ENCODE peak calls at places on chromosomes 4 and X, in four cellular contexts. Z is WERI-Rb-1, X is endothelial cell of umbilical vein, C is right lobe of liver. P is an unnamed sample.

GRCh38 chrX:31929366-31929765 is 857.5 kb upstream of the FTHL17 start:
- DNase-seq in Z (no peak), X (no peak), C (no peak), P (no peak)

GRCh38 chr4:83320548-83320947 is 14.1 kb downstream of the HPSE start:
- DNase-seq in Z (no peak), X (peak; percentile 91), C (peak; percentile 64), P (no peak)

GRCh38 chr4:184994010-184994622 is 24.2 kb upstream of the HELT start:
- DNase-seq in Z (no peak), X (no peak), C (peak; percentile 37), P (no peak)

GRCh38 chr4:60482921-60483351 is 717.2 kb upstream of the ADGRL3 start:
- DNase-seq in Z (peak; percentile 69), X (no peak), C (no peak), P (no peak)

GRCh38 chr4:2977116-2978097 is 14.0 kb downstream of the GRK4 start:
- DNase-seq in Z (no peak), X (no peak), C (no peak), P (no peak)

GRCh38 chr4:164012396-164013027 is 518.0 kb downstream of the TMA16 start:
- DNase-seq in Z (peak; percentile 77), X (no peak), C (no peak), P (peak; percentile 24)

GRCh38 chr4:88230953-88231835 is 53.2 kb downstream of the PPM1K start:
- DNase-seq in Z (no peak), X (peak; percentile 79), C (no peak), P (peak; percentile 34)

GRCh38 chrX:43655961-43656494 is at the start of gene MAOA:
- DNase-seq in Z (peak; percentile 56), X (peak; percentile 59), C (peak; percentile 94), P (no peak)

GRCh38 chr4:125736057-125736456 is 421.3 kb downstream of the FAT4 start:
- DNase-seq in Z (no peak), X (peak; percentile 62), C (no peak), P (no peak)

GRCh38 chr4:8200302-8200975 is 1.3 kb downstream of the SH3TC1 start:
- DNase-seq in Z (no peak), X (peak; percentile 62), C (peak; percentile 64), P (peak; percentile 70)

GRCh38 chr4:141126769-141127168 is 6.5 kb downstream of the RNF150 start:
- DNase-seq in Z (no peak), X (no peak), C (no peak), P (no peak)

GRCh38 chr4:133146574-133147198 is 2.4 kb upstream of the PCDH10 start:
- DNase-seq in Z (peak; percentile 64), X (peak; percentile 88), C (no peak), P (peak; percentile 56)

DNA sequence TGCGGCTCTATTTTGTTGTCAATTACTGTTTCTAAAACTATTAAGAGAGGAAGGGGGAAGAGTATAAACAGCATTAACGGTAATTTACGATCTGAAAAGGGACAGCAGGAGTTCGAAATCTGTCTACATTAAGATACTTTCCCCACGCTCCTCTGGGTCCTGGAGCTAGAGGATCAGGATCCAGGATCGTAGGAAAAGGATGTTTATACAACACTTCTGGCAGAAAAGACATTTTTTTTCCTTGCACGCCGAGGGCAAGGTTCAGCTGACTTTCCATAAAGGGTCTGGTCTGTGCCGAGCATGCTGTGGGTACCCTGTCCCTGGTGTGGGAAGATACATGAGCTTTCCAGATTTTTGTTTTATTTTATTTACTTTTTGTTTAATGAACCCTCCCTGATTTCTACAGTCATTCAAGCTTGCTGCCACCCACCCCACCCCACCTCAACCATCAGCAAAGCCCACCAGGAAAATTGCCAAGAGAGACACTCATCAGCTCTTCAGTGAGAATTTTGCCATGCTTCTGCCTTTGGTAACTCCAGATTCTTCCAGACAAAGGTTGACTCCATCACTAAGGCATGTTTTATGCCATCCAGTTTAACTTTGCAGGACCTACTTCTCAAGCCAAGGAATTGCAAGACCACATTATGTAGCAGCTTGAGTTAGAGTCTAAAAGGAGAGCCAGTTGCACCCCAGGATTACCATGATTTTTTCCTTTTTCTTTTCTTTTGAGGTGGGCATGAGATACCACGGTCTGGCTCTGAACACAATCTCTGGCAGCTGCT is 188.1 kb downstream of the QDPR start:
- DNase-seq in Z (no peak), X (peak; percentile 76), C (no peak), P (no peak)
- H3K9me3 ChIP-seq in Z (no peaks in the 10 kb centered on the region), X (no peaks in the 10 kb centered on the region), C (no peaks in the 10 kb centered on the region), P (no peaks in the 10 kb centered on the region)

DNA sequence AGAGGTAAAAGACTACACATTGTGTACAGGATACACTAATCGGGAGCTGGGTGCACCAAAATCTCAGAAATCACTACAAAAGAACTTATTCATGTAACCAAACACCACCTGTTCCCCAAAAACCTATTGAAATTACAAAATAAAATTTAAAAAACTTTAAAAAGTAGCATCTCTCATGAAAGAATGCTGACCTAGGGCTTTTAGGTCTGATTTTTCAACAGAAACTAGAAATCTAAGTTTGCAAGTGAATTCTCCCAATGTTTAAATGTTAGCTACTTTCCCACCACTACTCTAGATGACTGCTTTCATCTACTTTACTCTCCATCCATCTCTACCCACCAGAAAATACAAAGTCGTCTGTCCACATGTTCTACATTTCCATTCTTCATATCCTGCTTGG is 1447.7 kb downstream of the RPA4 start:
- DNase-seq in Z (no peak), X (no peak), C (no peak), P (no peak)
- H3K36me3 ChIP-seq in Z (no peaks in the 10 kb centered on the region), X (no peaks in the 10 kb centered on the region), C (no peaks in the 10 kb centered on the region), P (no peaks in the 10 kb centered on the region)

GRCh38 chr4:150391052-150391451 is 190.9 kb upstream of the MAB21L2 start:
- DNase-seq in Z (no peak), X (no peak), C (no peak), P (no peak)

GRCh38 chr4:150394046-150394445 is 187.9 kb upstream of the MAB21L2 start:
- DNase-seq in Z (no peak), X (no peak), C (no peak), P (no peak)

GRCh38 chr4:150390531-150390910 is 191.4 kb upstream of the MAB21L2 start:
- DNase-seq in Z (no peak), X (no peak), C (no peak), P (no peak)

GRCh38 chr4:150401083-150401687 is 180.8 kb upstream of the MAB21L2 start:
- DNase-seq in Z (no peak), X (no peak), C (no peak), P (no peak)

GRCh38 chr4:150395872-150396271 is 186.1 kb upstream of the MAB21L2 start:
- DNase-seq in Z (no peak), X (no peak), C (no peak), P (no peak)
- H3K9me3 ChIP-seq in Z (no peaks in the 10 kb centered on the region), X (no peaks in the 10 kb centered on the region), C (no peaks in the 10 kb centered on the region), P (no peaks in the 10 kb centered on the region)

DNA sequence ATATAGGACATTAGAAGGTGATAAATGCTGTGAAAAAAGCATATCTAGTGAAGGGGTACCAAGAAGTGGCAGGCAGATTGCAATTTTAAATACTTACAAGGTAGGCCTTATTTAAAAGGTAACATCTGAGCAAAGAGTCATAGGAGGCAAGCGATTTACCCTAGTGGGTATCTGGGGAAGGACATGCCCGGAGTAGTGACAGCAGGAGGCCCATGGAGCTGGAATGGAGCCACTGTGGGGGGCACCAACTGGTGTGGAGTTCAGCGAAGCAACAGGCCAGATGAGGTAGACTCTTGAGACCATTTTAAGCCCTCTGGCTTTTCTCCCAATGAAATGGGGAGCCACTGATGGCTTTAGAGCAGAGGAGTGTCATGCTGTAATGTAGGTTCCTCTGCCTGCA is 37.3 kb downstream of the SEC24D start:
- DNase-seq in Z (no peak), X (no peak), C (no peak), P (no peak)
- H3K36me3 ChIP-seq in Z (peaks cover 29% of the 10 kb centered on the region), X (peaks cover 23% of the 10 kb centered on the region), C (peaks cover 22% of the 10 kb centered on the region), P (peaks cover 13% of the 10 kb centered on the region)

GRCh38 chr4:288891-289290 is 16.4 kb downstream of the ZNF732 start:
- DNase-seq in Z (no peak), X (no peak), C (no peak), P (peak; percentile 20)
- H3K9me3 ChIP-seq in Z (peaks cover 13% of the 10 kb centered on the region), X (no peaks in the 10 kb centered on the region), C (no peaks in the 10 kb centered on the region), P (no peaks in the 10 kb centered on the region)

DNA sequence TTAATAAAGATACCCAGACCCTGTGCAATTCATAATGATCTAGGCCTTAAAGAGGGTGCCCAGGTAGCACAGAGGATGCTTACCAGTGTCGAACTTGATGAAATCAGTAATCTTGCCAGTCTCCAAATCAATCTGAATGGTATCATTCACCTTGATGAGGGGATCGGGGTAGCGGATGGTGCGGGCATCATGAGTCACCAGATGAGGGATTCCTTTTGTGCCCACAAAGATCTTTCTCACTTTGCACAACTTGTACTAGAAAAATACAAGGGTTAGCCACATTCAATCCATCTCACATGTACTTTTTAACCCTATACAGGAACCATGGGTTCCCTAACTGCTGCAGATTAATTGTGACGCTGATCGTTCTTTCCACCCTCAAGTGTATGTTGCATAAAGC is 3.3 kb downstream of the RPS4X start:
- DNase-seq in Z (no peak), X (no peak), C (no peak), P (no peak)
- H3K36me3 ChIP-seq in Z (peaks cover 79% of the 10 kb centered on the region), X (peaks cover 19% of the 10 kb centered on the region), C (peaks cover 23% of the 10 kb centered on the region), P (peaks cover 78% of the 10 kb centered on the region)

GRCh38 chr4:92252846-92253245 is 50.9 kb upstream of the GRID2 start:
- DNase-seq in Z (no peak), X (no peak), C (no peak), P (no peak)

GRCh38 chr4:92253986-92254671 is 49.6 kb upstream of the GRID2 start:
- DNase-seq in Z (no peak), X (no peak), C (no peak), P (no peak)

GRCh38 chr4:92249541-92249940 is 54.2 kb upstream of the GRID2 start:
- DNase-seq in Z (no peak), X (no peak), C (no peak), P (no peak)

GRCh38 chr4:92253550-92253949 is 50.2 kb upstream of the GRID2 start:
- DNase-seq in Z (no peak), X (no peak), C (no peak), P (no peak)

DNA sequence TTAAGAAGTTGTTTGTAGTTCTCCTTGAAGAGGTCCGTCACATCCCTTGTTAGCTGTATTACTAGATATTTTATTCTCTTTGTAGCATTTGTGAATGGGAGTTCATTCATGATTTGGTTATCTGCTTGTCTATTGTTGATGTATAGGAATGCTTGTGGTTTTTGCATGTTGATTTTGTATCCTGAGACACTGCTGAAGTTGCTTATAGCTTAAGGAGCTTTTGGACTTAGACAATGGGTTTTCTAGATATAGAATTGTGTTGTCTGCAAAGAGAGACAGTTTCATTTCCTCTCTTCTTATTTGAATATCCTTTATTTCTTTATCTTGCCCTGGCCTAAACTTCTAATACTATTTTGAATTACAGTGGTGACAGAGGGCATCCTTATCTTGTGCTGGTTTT is 52.1 kb upstream of the GRID2 start:
- DNase-seq in Z (no peak), X (no peak), C (no peak), P (no peak)
- H3K9me3 ChIP-seq in Z (peaks cover 17% of the 10 kb centered on the region), X (no peaks in the 10 kb centered on the region), C (no peaks in the 10 kb centered on the region), P (no peaks in the 10 kb centered on the region)

DNA sequence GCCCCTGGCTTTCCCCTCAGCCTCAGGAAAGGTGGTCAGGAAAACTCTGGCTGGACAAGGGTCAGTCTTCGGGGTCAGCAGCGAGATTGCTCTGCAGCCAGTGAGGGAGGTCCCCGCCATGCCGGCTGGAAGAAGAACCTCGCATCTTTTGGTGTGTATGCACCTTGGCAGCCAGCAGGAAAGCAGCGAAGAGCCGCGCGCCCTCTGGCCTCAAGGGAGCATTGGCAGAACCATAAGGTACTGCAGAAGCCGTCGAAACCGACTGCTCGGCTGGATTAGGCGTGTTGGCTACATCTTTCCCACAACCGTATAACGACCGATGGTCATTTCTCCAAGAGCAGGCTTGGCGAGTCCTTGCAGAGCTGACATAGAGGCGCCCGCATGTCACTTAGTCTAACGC is 48.3 kb downstream of the GPR143 start:
- DNase-seq in Z (no peak), X (no peak), C (no peak), P (no peak)
- H3K36me3 ChIP-seq in Z (peaks cover under 1% of the 10 kb centered on the region), X (peaks cover 5% of the 10 kb centered on the region), C (peaks cover 2% of the 10 kb centered on the region), P (peaks cover 42% of the 10 kb centered on the region)